ENCODE peak calls at places on chromosomes 2 and 18, in eight cellular contexts. P is IMR-90, M is HCT116, B is A549, A is HepG2, Q is K562, I is SK-N-SH, N is GM12878. L is an unnamed sample.

GRCh38 chr2:44362207-44363015 is 664 bp downstream of the CAMKMT start:
- DNase-seq in A (peak; percentile 18), B (peak; percentile 36), N (peak; percentile 33), M (peak; percentile 4), Q (peak; percentile 19), P (peak; percentile 55), I (peak; percentile 49), L (no peak)

GRCh38 chr2:20225294-20226151 is 593 bp upstream of the SDC1 start:
- DNase-seq in N (no peak), I (no peak), M (peak; percentile 42), P (peak; percentile 50), B (peak; percentile 88), Q (peak; percentile 77), A (peak; percentile 77), L (peak; percentile 51)

GRCh38 chr2:215476424-215476823 is 40.6 kb upstream of the FN1 start:
- DNase-seq in M (no peak), A (no peak), Q (no peak), N (no peak), I (no peak), B (no peak), P (peak; percentile 47), L (no peak)

GRCh38 chr2:7014201-7014640 is 97.0 kb downstream of the RNF144A start:
- DNase-seq in A (peak; percentile 21), N (no peak), Q (peak; percentile 28), P (no peak), B (peak; percentile 40), M (peak; percentile 18), I (peak; percentile 63), L (no peak)

GRCh38 chr2:86342488-86342887 is 5.1 kb upstream of the REEP1 start:
- DNase-seq in M (no peak), B (no peak), Q (no peak), I (no peak), A (no peak), P (no peak), N (no peak), L (no peak)

GRCh38 chr2:179440642-179441251 is 176.1 kb upstream of the SESTD1 start:
- DNase-seq in Q (peak; percentile 17), A (peak; percentile 34), B (peak; percentile 41), M (peak; percentile 34), P (peak; percentile 26), N (no peak), I (peak; percentile 25), L (no peak)

GRCh38 chr2:224944707-224945106 is 97.6 kb downstream of the DOCK10 start:
- DNase-seq in N (no peak), B (no peak), M (no peak), Q (no peak), P (no peak), I (no peak), A (no peak), L (no peak)

GRCh38 chr2:130728007-130728454 is 839 bp upstream of the GPR148 start:
- DNase-seq in M (no peak), P (no peak), N (no peak), Q (no peak), A (no peak), B (peak; percentile 15), I (no peak), L (no peak)

GRCh38 chr2:42974697-42975357 is 182.4 kb upstream of the HAAO start:
- DNase-seq in A (peak; percentile 97), B (peak; percentile 64), I (peak; percentile 95), P (peak; percentile 63), Q (peak; percentile 76), M (peak; percentile 6), N (no peak), L (peak; percentile 56)

GRCh38 chr2:9631976-9632700 is 1.3 kb upstream of the YWHAQ start:
- DNase-seq in I (no peak), P (no peak), Q (no peak), M (no peak), A (no peak), B (no peak), N (no peak), L (peak; percentile 59)

GRCh38 chr2:133591164-133591563 is 22.9 kb upstream of the NCKAP5 start:
- DNase-seq in I (peak; percentile 6), Q (no peak), B (no peak), M (no peak), N (no peak), A (no peak), P (no peak), L (no peak)

GRCh38 chr18:74183110-74183509 is 34.8 kb downstream of the TIMM21 start:
- DNase-seq in P (no peak), Q (no peak), M (no peak), I (no peak), N (no peak), A (no peak), B (no peak), L (no peak)

GRCh38 chr18:27605107-27605834 is 420.2 kb upstream of the CHST9 start:
- DNase-seq in B (peak; percentile 64), N (no peak), P (peak; percentile 65), I (peak; percentile 63), Q (peak; percentile 35), A (peak; percentile 53), M (peak; percentile 28), L (no peak)

GRCh38 chr18:46294325-46294724 is 190.1 kb downstream of the HAUS1 start:
- DNase-seq in P (no peak), N (no peak), M (no peak), Q (no peak), I (no peak), A (no peak), B (no peak), L (no peak)

GRCh38 chr2:141207042-141207398 is 923.8 kb downstream of the LRP1B start:
- DNase-seq in Q (no peak), M (no peak), A (no peak), P (no peak), B (no peak), N (no peak), I (no peak), L (no peak)

GRCh38 chr2:9167718-9168657 is 38.6 kb upstream of the ASAP2 start:
- DNase-seq in Q (no peak), M (no peak), N (no peak), P (no peak), B (no peak), I (no peak), A (peak; percentile 96), L (no peak)

GRCh38 chr2:238585836-238586821 is 159.4 kb downstream of the ASB1 start:
- DNase-seq in M (no peak), Q (no peak), A (no peak), B (no peak), N (no peak), P (no peak), I (no peak), L (no peak)

GRCh38 chr2:143433840-143434239 is 304.6 kb downstream of the ARHGAP15 start:
- DNase-seq in P (no peak), M (no peak), N (no peak), B (no peak), A (no peak), I (no peak), Q (no peak), L (no peak)

GRCh38 chr2:157055660-157056199 is 201.8 kb upstream of the GALNT5 start:
- DNase-seq in B (peak; percentile 48), Q (no peak), N (no peak), P (peak; percentile 53), M (peak; percentile 22), A (peak; percentile 27), I (no peak), L (no peak)
- TF ChIP-seq RAD21 in B (peak; percentile 73), Q (peak; percentile 45), N (peak; percentile 42), P (peak; percentile 58), M (peak; percentile 82), A (no peak), I (peak; percentile 59), L (no peak)

GRCh38 chr18:34399892-34400291 is 175.2 kb upstream of the NOL4 start:
- DNase-seq in Q (no peak), B (no peak), A (no peak), M (no peak), P (no peak), N (no peak), I (no peak), L (no peak)

GRCh38 chr18:34401775-34402174 is 177.1 kb upstream of the NOL4 start:
- DNase-seq in N (no peak), M (no peak), I (no peak), P (no peak), A (no peak), Q (no peak), B (no peak), L (no peak)

GRCh38 chr18:34397286-34397896 is 172.7 kb upstream of the NOL4 start:
- DNase-seq in B (no peak), A (peak; percentile 70), P (no peak), I (no peak), N (no peak), M (no peak), Q (no peak), L (no peak)

GRCh38 chr18:34400837-34401236 is 176.1 kb upstream of the NOL4 start:
- DNase-seq in I (no peak), Q (no peak), B (no peak), N (no peak), A (no peak), M (no peak), P (no peak), L (no peak)
- TF ChIP-seq RAD21 in I (no peak), Q (no peak), B (no peak), N (no peak), A (no peak), M (no peak), P (no peak), L (no peak)

DNA sequence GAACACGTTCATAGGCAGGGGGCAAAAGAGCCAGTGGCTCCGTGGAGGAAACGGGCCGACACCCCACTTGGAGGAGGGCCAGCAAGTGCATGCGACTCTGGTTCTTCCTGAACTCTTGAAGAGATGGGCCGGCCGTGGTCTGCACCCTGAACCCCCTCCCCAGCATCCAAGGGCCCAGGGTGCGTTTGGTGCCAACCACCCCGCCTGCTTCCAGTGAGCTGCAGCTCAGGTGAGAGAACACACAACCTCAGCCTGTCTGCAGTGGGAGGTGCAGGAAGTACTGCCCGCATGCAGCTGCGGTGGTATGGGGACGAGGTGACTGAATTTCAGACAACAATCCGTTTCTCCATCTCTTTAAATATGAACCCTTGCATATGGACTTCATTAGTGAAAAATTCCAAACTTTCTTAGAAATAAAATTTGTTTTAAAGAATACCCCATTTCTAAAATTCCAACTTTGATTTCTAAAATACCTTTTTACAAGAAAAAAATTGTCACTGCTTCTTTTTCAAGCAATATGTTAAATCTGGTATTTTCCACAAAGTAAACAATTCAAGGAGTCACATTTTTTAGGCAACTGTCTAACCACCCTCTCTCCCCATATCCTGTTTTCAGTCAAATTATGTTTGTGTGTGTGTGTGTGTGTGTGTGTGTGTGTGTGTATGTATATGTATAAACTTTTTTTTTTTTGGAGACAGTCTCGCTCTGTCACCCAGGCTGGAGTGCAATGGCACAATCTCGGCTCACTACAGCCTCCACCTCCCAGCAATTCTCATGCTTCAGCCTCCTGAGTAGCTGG is 59.1 kb downstream of the ADNP2 start:
- DNase-seq in B (no peak), N (no peak), Q (no peak), P (no peak), I (no peak), M (no peak), A (no peak), L (no peak)
- TF ChIP-seq RAD21 in B (no peak), N (no peak), Q (no peak), P (no peak), I (no peak), M (no peak), A (no peak), L (no peak)

DNA sequence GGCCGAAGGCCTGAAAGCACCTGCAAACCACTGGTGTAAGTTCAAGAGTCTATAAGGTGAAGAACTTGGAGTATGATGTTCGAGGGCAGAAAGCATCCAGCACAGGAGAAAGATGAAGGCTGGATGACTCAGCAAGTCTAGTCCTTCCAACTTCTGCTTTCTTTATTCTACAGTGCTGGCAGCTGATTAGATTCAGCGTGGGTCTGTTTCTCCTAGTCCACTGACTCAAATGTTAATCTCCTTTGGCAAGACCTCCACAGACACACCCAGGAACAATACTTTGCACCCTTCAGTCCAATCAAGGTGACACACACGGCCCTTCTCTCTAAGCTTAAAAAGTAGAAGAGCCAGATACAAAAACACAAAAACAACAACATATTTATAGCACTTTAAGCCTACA is 43.4 kb downstream of the NMS start:
- DNase-seq in Q (no peak), B (no peak), A (no peak), P (no peak), N (no peak), M (no peak), I (no peak), L (no peak)
- TF ChIP-seq RAD21 in Q (no peak), B (no peak), A (no peak), P (no peak), N (no peak), M (no peak), I (no peak), L (no peak)